ENCODE peak calls at places on chromosomes 12 and 14, in six cellular contexts. One of them, this sample, is unnamed.

GRCh38 chr14:63203618-63204406 is 431 bp upstream of the RHOJ start:
- DNase-seq in NCI-H1092 treated with DMSO at 0.1 percent for 48 hours: peak
- DNase-seq in HEK293T: peak
- DNase-seq in COR-L47: peak
- DNase-seq in fibroblast of lung: peak
- DNase-seq in T-helper 1 cell: no peak
- DNase-seq in this sample: no peak

GRCh38 chr12:13210543-13211190 is 14.1 kb downstream of the EMP1 start:
- DNase-seq in NCI-H1092 treated with DMSO at 0.1 percent for 48 hours: no peak
- DNase-seq in HEK293T: no peak
- DNase-seq in COR-L47: no peak
- DNase-seq in fibroblast of lung: no peak
- DNase-seq in T-helper 1 cell: no peak
- DNase-seq in this sample: no peak

GRCh38 chr14:104697892-104698583 is 8.6 kb downstream of the INF2 start:
- DNase-seq in NCI-H1092 treated with DMSO at 0.1 percent for 48 hours: no peak
- DNase-seq in HEK293T: no peak
- DNase-seq in COR-L47: no peak
- DNase-seq in fibroblast of lung: peak
- DNase-seq in T-helper 1 cell: no peak
- DNase-seq in this sample: no peak

GRCh38 chr14:89399157-89399556 is 17.9 kb downstream of the FOXN3 start:
- DNase-seq in NCI-H1092 treated with DMSO at 0.1 percent for 48 hours: no peak
- DNase-seq in HEK293T: no peak
- DNase-seq in COR-L47: no peak
- DNase-seq in fibroblast of lung: no peak
- DNase-seq in T-helper 1 cell: no peak
- DNase-seq in this sample: no peak

GRCh38 chr12:78118036-78118435 is 287.3 kb downstream of the NAV3 start:
- DNase-seq in NCI-H1092 treated with DMSO at 0.1 percent for 48 hours: no peak
- DNase-seq in HEK293T: peak
- DNase-seq in COR-L47: no peak
- DNase-seq in fibroblast of lung: no peak
- DNase-seq in T-helper 1 cell: no peak
- DNase-seq in this sample: no peak

GRCh38 chr12:27119797-27120196 is 37.4 kb upstream of the C12orf71 start:
- DNase-seq in NCI-H1092 treated with DMSO at 0.1 percent for 48 hours: no peak
- DNase-seq in HEK293T: no peak
- DNase-seq in COR-L47: no peak
- DNase-seq in fibroblast of lung: no peak
- DNase-seq in T-helper 1 cell: no peak
- DNase-seq in this sample: no peak

GRCh38 chr14:48193893-48194292 is 518.5 kb upstream of the MDGA2 start:
- DNase-seq in NCI-H1092 treated with DMSO at 0.1 percent for 48 hours: no peak
- DNase-seq in HEK293T: no peak
- DNase-seq in COR-L47: no peak
- DNase-seq in fibroblast of lung: no peak
- DNase-seq in T-helper 1 cell: no peak
- DNase-seq in this sample: no peak

GRCh38 chr12:53998174-53998899 is 1.6 kb upstream of the HOXC9 start:
- DNase-seq in NCI-H1092 treated with DMSO at 0.1 percent for 48 hours: no peak
- DNase-seq in HEK293T: no peak
- DNase-seq in COR-L47: no peak
- DNase-seq in fibroblast of lung: no peak
- DNase-seq in T-helper 1 cell: no peak
- DNase-seq in this sample: no peak

GRCh38 chr12:62466018-62466595 is 519 bp upstream of the MON2 start:
- DNase-seq in NCI-H1092 treated with DMSO at 0.1 percent for 48 hours: peak
- DNase-seq in HEK293T: peak
- DNase-seq in COR-L47: no peak
- DNase-seq in fibroblast of lung: peak
- DNase-seq in T-helper 1 cell: peak
- DNase-seq in this sample: peak

GRCh38 chr12:39503445-39503844 is 60.5 kb upstream of the KIF21A start:
- DNase-seq in NCI-H1092 treated with DMSO at 0.1 percent for 48 hours: no peak
- DNase-seq in HEK293T: no peak
- DNase-seq in COR-L47: no peak
- DNase-seq in fibroblast of lung: peak
- DNase-seq in T-helper 1 cell: no peak
- DNase-seq in this sample: no peak

GRCh38 chr12:69298947-69299346 is 49.2 kb upstream of the LYZ start:
- DNase-seq in NCI-H1092 treated with DMSO at 0.1 percent for 48 hours: no peak
- DNase-seq in HEK293T: no peak
- DNase-seq in COR-L47: no peak
- DNase-seq in fibroblast of lung: no peak
- DNase-seq in T-helper 1 cell: no peak
- DNase-seq in this sample: no peak

GRCh38 chr12:99020871-99021270 is 375.8 kb downstream of the APAF1 start:
- DNase-seq in NCI-H1092 treated with DMSO at 0.1 percent for 48 hours: no peak
- DNase-seq in HEK293T: no peak
- DNase-seq in COR-L47: no peak
- DNase-seq in fibroblast of lung: no peak
- DNase-seq in T-helper 1 cell: no peak
- DNase-seq in this sample: no peak